ENCODE peak calls at places on chromosomes 5 and 9, in five cellular contexts. G is activated T-helper 1 cell treated with anti-CD3 and anti-CD28 coated beads, Interleukin-2, amount 50 U/mL, for 16 hours; U is mesendoderm; O is neuronal stem cell; H is germinal center. I is an unnamed sample.
A peak's percentile ranks its signal among the peaks of the same experiment; 100 is the strongest.

GRCh38 chr5:141250576-141250975 is 5.4 kb downstream of the PCDHB15 start:
- DNase-seq in G (no peak), U (peak; percentile 33), O (no peak), H (no peak), I (no peak)

GRCh38 chr5:132296412-132297001 is 2.3 kb downstream of the SLC22A4 start:
- DNase-seq in G (no peak), U (no peak), O (no peak), H (no peak), I (no peak)

GRCh38 chr5:95057610-95058009 is 227.3 kb downstream of the MCTP1 start:
- DNase-seq in G (no peak), U (no peak), O (no peak), H (no peak), I (no peak)

GRCh38 chr5:157167219-157167621 is 1.2 kb upstream of the GARIN3 start:
- DNase-seq in G (no peak), U (peak; percentile 47), O (no peak), H (peak; percentile 13), I (no peak)

GRCh38 chr5:74186351-74187315 is 453.9 kb downstream of the ENC1 start:
- DNase-seq in G (no peak), U (no peak), O (no peak), H (no peak), I (no peak)

GRCh38 chr5:89255845-89256463 is 373.0 kb upstream of the MEF2C start:
- DNase-seq in G (no peak), U (peak; percentile 82), O (no peak), H (no peak), I (no peak)

GRCh38 chr9:74120470-74120869 is 376.7 kb upstream of the RORB start:
- DNase-seq in G (no peak), U (no peak), O (no peak), H (no peak), I (no peak)

GRCh38 chr5:175162036-175162435 is 281.9 kb downstream of the DRD1 start:
- DNase-seq in G (no peak), U (no peak), O (no peak), H (no peak), I (no peak)

GRCh38 chr5:141969783-141970741 is 1.2 kb downstream of the RNF14 start:
- DNase-seq in G (no peak), U (peak; percentile 84), O (no peak), H (peak; percentile 84), I (peak; percentile 73)

GRCh38 chr9:110016340-110016739 is 191.6 kb downstream of the C9orf152 start:
- DNase-seq in G (no peak), U (no peak), O (no peak), H (no peak), I (no peak)

GRCh38 chr9:20305457-20305856 is 316.8 kb downstream of the MLLT3 start:
- DNase-seq in G (no peak), U (no peak), O (no peak), H (no peak), I (no peak)

GRCh38 chr5:139126711-139127111 is 71.5 kb downstream of the SIL1 start:
- DNase-seq in G (no peak), U (no peak), O (no peak), H (no peak), I (no peak)

GRCh38 chr5:139787568-139788293 is 7.9 kb upstream of the PSD2 start:
- DNase-seq in G (peak; percentile 76), U (peak; percentile 85), O (peak; percentile 88), H (peak; percentile 92), I (peak; percentile 95)

GRCh38 chr5:45521067-45521466 is 175.1 kb downstream of the HCN1 start:
- DNase-seq in G (no peak), U (peak; percentile 79), O (peak; percentile 59), H (no peak), I (no peak)